ENCODE peak calls at places on chromosome 21, in four cellular contexts. One of them, this sample, is unnamed.

GRCh38 chr21:25464275-25464674 is 143.0 kb downstream of the MRPL39 start:
- DNase-seq in tibial artery: no peak
- DNase-seq in cerebellum: no peak
- DNase-seq in stimulated activated CD4-positive, alpha-beta T cell treated with anti-CD3 and anti-CD28 coated beads, Interleukin-2, amount 100 ng/mL, for 48 hours: no peak
- DNase-seq in this sample: no peak

GRCh38 chr21:44416193-44416592 is 39.1 kb upstream of the LRRC3 start:
- DNase-seq in cerebellum: no peak
- DNase-seq in tibial artery: peak
- DNase-seq in stimulated activated CD4-positive, alpha-beta T cell treated with anti-CD3 and anti-CD28 coated beads, Interleukin-2, amount 100 ng/mL, for 48 hours: no peak
- DNase-seq in this sample: no peak

GRCh38 chr21:41900401-41900800 is 21.3 kb upstream of the PRDM15 start:
- DNase-seq in cerebellum: no peak
- DNase-seq in tibial artery: no peak
- DNase-seq in stimulated activated CD4-positive, alpha-beta T cell treated with anti-CD3 and anti-CD28 coated beads, Interleukin-2, amount 100 ng/mL, for 48 hours: no peak
- DNase-seq in this sample: no peak

GRCh38 chr21:39111928-39112327 is 71.3 kb downstream of the PSMG1 start:
- DNase-seq in stimulated activated CD4-positive, alpha-beta T cell treated with anti-CD3 and anti-CD28 coated beads, Interleukin-2, amount 100 ng/mL, for 48 hours: no peak
- DNase-seq in cerebellum: no peak
- DNase-seq in tibial artery: no peak
- DNase-seq in this sample: no peak

GRCh38 chr21:42836767-42837301 is 42.5 kb downstream of the WDR4 start:
- DNase-seq in stimulated activated CD4-positive, alpha-beta T cell treated with anti-CD3 and anti-CD28 coated beads, Interleukin-2, amount 100 ng/mL, for 48 hours: no peak
- DNase-seq in cerebellum: no peak
- DNase-seq in tibial artery: no peak
- DNase-seq in this sample: peak

GRCh38 chr21:28771790-28772501 is 220.7 kb downstream of the LTN1 start:
- DNase-seq in tibial artery: no peak
- DNase-seq in cerebellum: no peak
- DNase-seq in stimulated activated CD4-positive, alpha-beta T cell treated with anti-CD3 and anti-CD28 coated beads, Interleukin-2, amount 100 ng/mL, for 48 hours: no peak
- DNase-seq in this sample: no peak

GRCh38 chr21:42160950-42161225 is 58.1 kb upstream of the ABCG1 start:
- DNase-seq in tibial artery: no peak
- DNase-seq in cerebellum: no peak
- DNase-seq in stimulated activated CD4-positive, alpha-beta T cell treated with anti-CD3 and anti-CD28 coated beads, Interleukin-2, amount 100 ng/mL, for 48 hours: no peak
- DNase-seq in this sample: no peak

GRCh38 chr21:46049890-46050650 is 47.8 kb upstream of the COL6A2 start:
- DNase-seq in stimulated activated CD4-positive, alpha-beta T cell treated with anti-CD3 and anti-CD28 coated beads, Interleukin-2, amount 100 ng/mL, for 48 hours: no peak
- DNase-seq in cerebellum: no peak
- DNase-seq in tibial artery: no peak
- DNase-seq in this sample: no peak

This sample was measured in psoas muscle.